ENCODE peak calls at places on chromosome 7, in four cellular contexts. J is osteoblast, M is upper lobe of right lung, I is left ventricle myocardium inferior. H is an unnamed sample.
A peak's percentile ranks its signal among the peaks of the same experiment; 100 is the strongest.

GRCh38 chr7:78006063-78006755 is 207.6 kb downstream of the PHTF2 start:
- DNase-seq in J (peak; percentile 57), M (no peak), I (no peak), H (no peak)

GRCh38 chr7:146514304-146514703 is 397.7 kb downstream of the CNTNAP2 start:
- DNase-seq in J (no peak), M (no peak), I (no peak), H (no peak)

GRCh38 chr7:55533050-55533728 is 39.1 kb downstream of the VOPP1 start:
- DNase-seq in J (no peak), M (no peak), I (no peak), H (no peak)

GRCh38 chr7:140778568-140778967 is 82.1 kb downstream of the NDUFB2 start:
- DNase-seq in J (no peak), M (no peak), I (no peak), H (no peak)

GRCh38 chr7:107463139-107464078 is 6.4 kb upstream of the GPR22 start:
- DNase-seq in J (peak; percentile 15), M (no peak), I (peak; percentile 40), H (no peak)

GRCh38 chr7:83655951-83656556 is 7.1 kb upstream of the SEMA3E start:
- DNase-seq in J (no peak), M (no peak), I (no peak), H (no peak)

GRCh38 chr7:114663502-114663901 is 248.9 kb downstream of the FOXP2 start:
- DNase-seq in J (no peak), M (no peak), I (no peak), H (no peak)

GRCh38 chr7:108653526-108653925 is 83.9 kb downstream of the DNAJB9 start:
- DNase-seq in J (no peak), M (no peak), I (no peak), H (no peak)

GRCh38 chr7:131026297-131027003 is 292.4 kb upstream of the KLF14 start:
- DNase-seq in J (peak; percentile 65), M (no peak), I (no peak), H (no peak)

GRCh38 chr7:136050462-136050847 is 73.3 kb upstream of the MTPN start:
- DNase-seq in J (no peak), M (no peak), I (no peak), H (no peak)

GRCh38 chr7:114554781-114555537 is 140.3 kb downstream of the FOXP2 start:
- DNase-seq in J (no peak), M (no peak), I (no peak), H (no peak)

GRCh38 chr7:7569113-7569527 is 2.4 kb downstream of the MIOS start:
- DNase-seq in J (peak; percentile 66), M (no peak), I (no peak), H (no peak)

GRCh38 chr7:30276203-30276900 is 8.0 kb upstream of the ZNRF2 start:
- DNase-seq in J (peak; percentile 17), M (no peak), I (no peak), H (no peak)

GRCh38 chr7:14924398-14924797 is 21.8 kb upstream of the DGKB start:
- DNase-seq in J (peak; percentile 42), M (no peak), I (no peak), H (no peak)

GRCh38 chr7:139515266-139515665 is 8.2 kb upstream of the CLEC2L start:
- DNase-seq in J (no peak), M (no peak), I (no peak), H (no peak)

GRCh38 chr7:81159402-81159801 is 240.6 kb upstream of the SEMA3C start:
- DNase-seq in J (peak; percentile 73), M (no peak), I (no peak), H (no peak)

GRCh38 chr7:144656960-144657359 is 178.9 kb downstream of the TPK1 start:
- DNase-seq in J (no peak), M (no peak), I (no peak), H (no peak)

GRCh38 chr7:136594739-136595144 is 273.7 kb upstream of the CHRM2 start:
- DNase-seq in J (no peak), M (no peak), I (no peak), H (no peak)

GRCh38 chr7:135966341-135967043 is 10.7 kb downstream of the MTPN start:
- DNase-seq in J (no peak), M (no peak), I (no peak), H (no peak)

GRCh38 chr7:19871102-19871501 is 97.7 kb upstream of the TMEM196 start:
- DNase-seq in J (no peak), M (no peak), I (no peak), H (no peak)

GRCh38 chr7:22111661-22112060 is 166.0 kb upstream of the CDCA7L start:
- DNase-seq in J (no peak), M (no peak), I (no peak), H (no peak)

GRCh38 chr7:115793958-115794702 is 236.4 kb downstream of the TFEC start:
- DNase-seq in J (no peak), M (no peak), I (no peak), H (no peak)

GRCh38 chr7:158827411-158828342 is 1.6 kb downstream of the ESYT2 start:
- DNase-seq in J (peak; percentile 84), M (no peak), I (no peak), H (no peak)

GRCh38 chr7:159025161-159025779 is 119.4 kb downstream of the VIPR2 start:
- DNase-seq in J (no peak), M (peak; percentile 63), I (no peak), H (no peak)

GRCh38 chr7:66682350-66683093 is 53.8 kb downstream of the KCTD7 start:
- DNase-seq in J (peak; percentile 84), M (no peak), I (no peak), H (peak; percentile 85)

GRCh38 chr7:94696981-94697670 is 41.2 kb upstream of the SGCE start:
- DNase-seq in J (peak; percentile 89), M (no peak), I (no peak), H (peak; percentile 60)

GRCh38 chr7:4856336-4857056 is 5.3 kb downstream of the PAPOLB start:
- DNase-seq in J (no peak), M (no peak), I (no peak), H (no peak)

GRCh38 chr7:129401228-129401967 is 32.8 kb upstream of the STRIP2 start:
- DNase-seq in J (no peak), M (no peak), I (no peak), H (no peak)

GRCh38 chr7:27140108-27140842 is 3.2 kb downstream of the HOXA5 start:
- DNase-seq in J (peak; percentile 62), M (no peak), I (no peak), H (no peak)

GRCh38 chr7:150332852-150333635 is 8.4 kb downstream of the RARRES2 start:
- DNase-seq in J (peak; percentile 77), M (no peak), I (no peak), H (no peak)

GRCh38 chr7:66642932-66643331 is 14.3 kb downstream of the KCTD7 start:
- DNase-seq in J (no peak), M (no peak), I (no peak), H (no peak)

GRCh38 chr7:50793115-50793946 is 10.6 kb upstream of the GRB10 start:
- DNase-seq in J (peak; percentile 98), M (peak; percentile 87), I (peak; percentile 76), H (peak; percentile 91)

GRCh38 chr7:84049034-84049433 is 145.6 kb downstream of the SEMA3A start:
- DNase-seq in J (no peak), M (no peak), I (no peak), H (no peak)

GRCh38 chr7:44163591-44163990 is 22.5 kb upstream of the MYL7 start:
- DNase-seq in J (peak; percentile 95), M (no peak), I (no peak), H (no peak)

DNA sequence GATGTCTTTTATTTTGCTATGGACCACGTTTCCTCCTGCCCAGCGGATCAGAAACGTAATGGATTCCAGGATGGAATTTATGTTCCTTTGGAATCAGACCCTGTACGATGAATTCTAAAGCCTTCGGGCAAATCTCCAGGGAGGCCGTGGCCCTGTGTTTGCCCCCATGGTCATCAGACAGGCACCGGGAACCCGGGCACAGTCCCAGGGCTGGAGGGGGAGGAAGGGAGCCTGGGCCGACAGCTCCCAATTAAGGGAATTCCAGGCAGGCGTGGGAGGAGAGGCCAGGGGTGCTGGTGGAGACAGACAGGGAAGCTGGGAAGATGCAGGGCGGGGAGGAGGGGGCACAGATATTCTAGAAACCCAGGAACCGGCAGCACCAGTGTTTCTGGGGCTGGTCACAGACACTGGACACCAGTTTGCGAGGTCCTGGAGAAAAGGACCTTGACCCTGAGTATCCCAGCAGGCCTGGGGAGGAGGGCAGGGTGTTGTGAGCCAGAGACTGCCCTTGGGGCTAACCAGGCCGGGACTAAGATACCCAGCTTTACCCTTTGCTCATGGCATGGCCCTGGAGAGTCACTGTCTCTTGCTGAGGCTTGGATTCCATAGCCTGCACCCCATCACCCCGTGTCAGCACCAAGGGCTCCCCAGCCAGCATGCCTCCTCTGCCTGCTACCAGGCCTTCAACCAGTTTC is 124.2 kb downstream of the COL26A1 start:
- DNase-seq in J (peak; percentile 73), M (no peak), I (no peak), H (no peak)
- H3K27ac ChIP-seq in J (no peak overlapping the region), M (no peak overlapping the region), I (no peak overlapping the region), H (no peak overlapping the region)

DNA sequence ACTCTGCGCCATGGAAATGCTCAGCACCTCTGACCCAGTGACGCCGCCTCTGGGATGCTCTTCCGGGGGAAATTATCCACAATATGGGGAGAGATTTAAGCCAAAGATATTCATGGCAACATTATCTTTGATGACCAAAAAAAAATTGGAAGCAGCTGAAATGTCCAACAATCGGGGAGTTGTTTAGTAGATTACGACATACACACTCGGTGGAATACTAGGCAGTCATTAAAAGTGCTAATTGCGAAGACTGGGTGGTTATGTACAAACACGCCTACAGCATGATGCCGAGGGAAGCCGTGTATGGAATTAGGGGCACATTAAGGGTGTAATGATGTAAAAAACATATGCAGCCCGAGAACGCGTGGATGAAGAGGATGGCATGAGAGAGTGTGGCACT is 75.2 kb downstream of the UNCX start:
- DNase-seq in J (no peak), M (no peak), I (no peak), H (no peak)
- H3K27me3 ChIP-seq in J (peaks cover 3% of the 10 kb centered on the region), M (no peaks in the 10 kb centered on the region), I (peaks cover 47% of the 10 kb centered on the region), H (no peaks in the 10 kb centered on the region)

GRCh38 chr7:26091933-26092332 is 60.1 kb upstream of the NFE2L3 start:
- DNase-seq in J (no peak), M (no peak), I (no peak), H (no peak)
- H3K4me3 ChIP-seq in J (no peak overlapping the region), M (no peak overlapping the region), I (no peak overlapping the region), H (no peak overlapping the region)

GRCh38 chr7:193538-194256 is 1.3 kb downstream of the FAM20C start:
- DNase-seq in J (no peak), M (no peak), I (no peak), H (no peak)
- H3K27ac ChIP-seq in J (peak overlapping the region; percentile 41), M (peak overlapping the region; percentile 30), I (peak overlapping the region; percentile 91), H (no peak overlapping the region)